ENCODE peak calls at places on chromosomes 1 and 21, in four cellular contexts. F is CD4-positive, alpha-beta memory T cell; K is body of pancreas; X is tibial artery. M is an unnamed sample. For H3K9me3, the result is how much of the 10 kb centered on the place peaks cover.

GRCh38 chr1:244325056-244325764 is 126.5 kb downstream of the ADSS2 start:
- DNase-seq in F (peak), X (no peak), K (peak), M (no peak)

GRCh38 chr1:39497570-39497969 is 6.1 kb downstream of the BMP8A start:
- DNase-seq in K (no peak), F (no peak), X (no peak), M (no peak)

GRCh38 chr1:48084826-48085225 is 87.6 kb upstream of the TRABD2B start:
- DNase-seq in X (no peak), K (no peak), F (no peak), M (no peak)

GRCh38 chr1:167794043-167794442 is 72.3 kb downstream of the MPZL1 start:
- DNase-seq in X (no peak), K (no peak), F (no peak), M (no peak)

GRCh38 chr1:220378571-220379302 is 106.5 kb upstream of the RAB3GAP2 start:
- DNase-seq in F (no peak), X (no peak), K (no peak), M (no peak)

GRCh38 chr1:164922585-164922984 is 363.6 kb downstream of the PBX1 start:
- DNase-seq in F (no peak), X (no peak), K (no peak), M (no peak)

GRCh38 chr21:24658016-24658415 is 949.3 kb downstream of the MRPL39 start:
- DNase-seq in K (no peak), X (no peak), F (no peak), M (no peak)

GRCh38 chr1:16191309-16191708 is 21.1 kb downstream of the ARHGEF19 start:
- DNase-seq in K (no peak), F (no peak), X (no peak), M (no peak)

GRCh38 chr21:31198575-31198974 is 145.5 kb downstream of the TIAM1 start:
- DNase-seq in X (no peak), K (peak), F (peak), M (no peak)

GRCh38 chr1:154624756-154625643 is 17.0 kb upstream of the ADAR start:
- DNase-seq in K (no peak), F (no peak), X (no peak), M (no peak)

GRCh38 chr1:116113615-116114014 is 2.4 kb downstream of the MAB21L3 start:
- DNase-seq in F (no peak), X (no peak), K (no peak), M (peak)

GRCh38 chr1:198575715-198576641 is 35.5 kb upstream of the ATP6V1G3 start:
- DNase-seq in K (no peak), X (no peak), F (no peak), M (no peak)

GRCh38 chr1:39915499-39916129 is 13.9 kb upstream of the MYCL start:
- DNase-seq in K (no peak), F (no peak), X (no peak), M (no peak)

GRCh38 chr1:6211731-6212130 is 5.8 kb downstream of the RNF207 start:
- DNase-seq in K (no peak), X (no peak), F (no peak), M (no peak)

GRCh38 chr1:213250041-213250440 is 199.0 kb downstream of the RPS6KC1 start:
- DNase-seq in X (no peak), K (no peak), F (no peak), M (no peak)

GRCh38 chr1:235671992-235672391 is 22.4 kb upstream of the GNG4 start:
- DNase-seq in X (no peak), F (no peak), K (no peak), M (no peak)
- H3K9me3 ChIP-seq in X (under half), F (under half), K (under half), M (under half)

GRCh38 chr1:24557711-24558121 is 1.8 kb downstream of the NCMAP start:
- DNase-seq in X (no peak), F (no peak), K (peak), M (no peak)

GRCh38 chr1:24560361-24560760 is 4.5 kb downstream of the NCMAP start:
- DNase-seq in F (no peak), X (no peak), K (no peak), M (no peak)

GRCh38 chr1:24558455-24558854 is 2.6 kb downstream of the NCMAP start:
- DNase-seq in K (no peak), F (no peak), X (no peak), M (no peak)

GRCh38 chr1:24557220-24557619 is 1.3 kb downstream of the NCMAP start:
- DNase-seq in X (no peak), F (no peak), K (no peak), M (no peak)

GRCh38 chr1:24558902-24559791 is 3.3 kb downstream of the NCMAP start:
- DNase-seq in F (no peak), X (peak), K (peak), M (no peak)
- H3K4me3 ChIP-seq in F (no peak), X (no peak), K (no peak), M (no peak)

DNA sequence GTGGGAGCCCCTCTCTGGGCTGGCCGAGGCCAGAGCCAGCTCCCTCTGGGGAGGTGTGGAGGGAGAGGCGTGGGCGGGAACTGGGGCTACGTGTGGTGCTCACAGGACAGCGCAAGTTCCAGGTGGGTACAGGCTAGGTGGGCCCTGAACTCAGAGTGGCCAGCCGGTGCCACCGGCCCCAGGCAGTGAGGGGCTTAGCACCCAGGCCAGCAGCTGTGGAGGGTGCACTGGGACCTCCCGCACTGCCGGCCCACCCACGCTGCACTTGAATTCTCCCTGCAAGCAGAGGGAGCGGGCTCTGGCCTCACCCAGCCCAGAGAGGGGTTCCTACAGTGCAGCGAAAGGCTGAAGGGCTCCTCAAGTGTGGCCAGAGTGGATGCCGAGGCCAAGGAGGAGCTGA is 20.2 kb downstream of the PRAMEF20 start:
- DNase-seq in X (no peak), F (no peak), K (no peak), M (no peak)
- H3K9me3 ChIP-seq in X (under half), F (under half), K (under half), M (under half)

DNA sequence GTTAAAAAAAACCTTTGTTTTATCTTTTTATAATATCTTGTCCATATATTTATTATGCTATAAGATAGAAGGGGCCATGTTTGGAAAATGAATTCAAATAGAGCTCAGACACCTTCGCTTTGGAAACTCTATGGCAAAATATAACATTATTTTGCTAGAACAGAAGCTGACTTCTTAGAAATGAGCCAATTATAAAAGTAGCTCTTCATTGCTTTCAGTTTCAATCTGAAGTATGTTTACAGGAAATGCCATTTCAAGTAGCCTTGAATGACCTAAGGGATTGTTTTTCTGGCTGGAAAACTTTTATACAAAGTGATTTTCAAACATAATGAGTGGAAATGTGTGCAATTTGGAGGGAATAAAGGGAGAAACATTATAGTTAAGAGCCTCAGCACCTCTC is 37.8 kb upstream of the GBP5 start:
- DNase-seq in F (peak), X (no peak), K (no peak), M (no peak)
- H3K4me3 ChIP-seq in F (peak), X (no peak), K (no peak), M (no peak)

GRCh38 chr1:227558807-227559186 is 4.6 kb upstream of the ZNF678 start:
- DNase-seq in F (no peak), X (no peak), K (no peak), M (no peak)
- H3K9me3 ChIP-seq in F (under half), X (under half), K (under half), M (under half)

DNA sequence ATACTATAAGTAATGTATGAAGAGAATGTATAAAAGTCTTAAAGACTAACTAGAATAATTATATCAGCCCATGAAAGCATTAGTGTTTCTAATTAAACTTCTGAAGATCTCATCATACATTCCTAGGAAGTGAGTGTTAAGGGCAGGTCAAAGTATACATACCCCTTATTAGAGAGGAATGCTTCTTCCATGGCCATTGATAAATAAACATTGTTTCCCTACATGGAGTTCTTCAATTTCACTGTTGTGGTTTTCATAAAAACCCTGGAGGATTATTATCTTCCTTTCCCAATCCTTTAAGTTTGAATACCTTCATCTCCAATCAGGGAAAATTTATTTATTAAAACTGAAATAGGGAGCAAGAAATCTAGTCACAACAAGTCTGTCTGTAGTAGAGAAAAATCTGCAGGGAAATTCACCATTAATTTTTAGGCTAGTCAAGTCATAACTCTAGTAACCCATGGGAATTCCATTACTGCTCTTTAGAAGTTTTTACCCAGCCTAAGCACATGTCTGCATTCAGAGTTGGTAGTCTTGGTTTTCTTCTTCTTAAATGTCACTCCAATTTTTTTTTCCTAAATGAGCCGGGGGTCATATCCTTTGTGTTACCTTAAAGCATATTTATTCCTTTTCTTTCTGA is 147.0 kb downstream of the TNFSF18 start:
- DNase-seq in K (no peak), X (no peak), F (no peak), M (no peak)
- H3K4me3 ChIP-seq in K (no peak), X (no peak), F (no peak), M (no peak)

GRCh38 chr1:31010081-31010989 is 55.2 kb downstream of the PUM1 start:
- DNase-seq in F (no peak), K (no peak), X (no peak), M (no peak)
- H3K9me3 ChIP-seq in F (under half), K (under half), X (under half), M (under half)

DNA sequence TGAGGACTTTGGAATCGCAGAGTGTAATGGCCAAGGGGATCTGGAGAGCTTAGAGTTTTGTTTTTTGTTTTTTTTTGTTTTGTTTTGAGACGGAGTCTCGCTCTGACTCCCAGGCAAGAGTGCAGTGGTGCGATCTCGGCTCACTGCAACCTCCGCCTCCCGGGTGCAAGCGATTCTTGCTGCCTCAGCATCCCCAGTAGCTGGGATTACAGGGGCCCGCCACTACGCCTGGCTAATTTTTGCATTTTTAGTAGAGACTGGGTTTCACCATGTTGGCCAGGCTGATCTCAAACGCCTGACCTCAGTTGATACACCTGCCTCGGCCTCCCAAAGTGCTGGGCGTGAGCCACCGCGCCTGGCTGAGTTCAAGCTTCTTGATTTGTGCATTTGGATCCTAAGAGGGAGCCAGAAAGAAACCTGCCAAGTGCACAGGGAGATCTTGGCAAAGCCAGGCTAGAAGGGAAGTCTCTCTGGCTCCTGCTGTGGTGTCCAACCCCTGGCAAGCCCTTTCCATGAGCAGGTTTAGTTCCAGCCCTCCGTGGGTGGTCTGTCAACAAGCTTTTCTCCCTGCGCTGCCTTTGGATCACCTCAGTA is 852 bp downstream of the FAAH start:
- DNase-seq in F (no peak), K (no peak), X (no peak), M (no peak)
- H3K4me3 ChIP-seq in F (no peak), K (peak), X (peak), M (peak)

M was measured in left lung.